ENCODE peak calls at places on chromosomes 7 and 10, in five cellular contexts. N, C, T, J and Q are unnamed samples.

GRCh38 chr10:12252882-12253546 is 57.0 kb downstream of the CDC123 start:
- DNase-seq in N (no peak), C (no peak), T (peak; percentile 56), J (no peak), Q (peak; percentile 25)

GRCh38 chr7:81715984-81716588 is 53.8 kb downstream of the HGF start:
- DNase-seq in N (no peak), C (no peak), T (no peak), J (no peak), Q (peak; percentile 96)

GRCh38 chr10:132665946-132666732 is 119.8 kb downstream of the NKX6-2 start:
- DNase-seq in N (peak; percentile 53), C (no peak), T (no peak), J (peak; percentile 31), Q (no peak)

GRCh38 chr7:113084499-113085172 is 2.0 kb downstream of the GPR85 start:
- DNase-seq in N (no peak), C (no peak), T (no peak), J (no peak), Q (no peak)

GRCh38 chr10:24645784-24646183 is 77.9 kb downstream of the ARHGAP21 start:
- DNase-seq in N (no peak), C (no peak), T (no peak), J (no peak), Q (no peak)

GRCh38 chr7:101104799-101105198 is 19.5 kb downstream of the TRIM56 start:
- DNase-seq in N (no peak), C (no peak), T (no peak), J (no peak), Q (no peak)

GRCh38 chr7:2248984-2249694 is 7.1 kb downstream of the NUDT1 start:
- DNase-seq in N (peak; percentile 91), C (no peak), T (no peak), J (peak; percentile 21), Q (peak; percentile 91)

GRCh38 chr10:1542941-1543340 is 194.4 kb downstream of the ADARB2 start:
- DNase-seq in N (no peak), C (no peak), T (no peak), J (no peak), Q (no peak)

GRCh38 chr7:151518105-151518780 is 1.5 kb downstream of the RHEB start:
- DNase-seq in N (no peak), C (peak; percentile 43), T (no peak), J (peak; percentile 69), Q (peak; percentile 36)

GRCh38 chr7:378041-378420 is 88.1 kb downstream of the FOXL3 start:
- DNase-seq in N (no peak), C (no peak), T (no peak), J (no peak), Q (no peak)

GRCh38 chr7:77455334-77455733 is 39.2 kb upstream of the GSAP start:
- DNase-seq in N (peak; percentile 52), C (no peak), T (no peak), J (no peak), Q (no peak)

GRCh38 chr10:86630079-86630478 is 24.3 kb upstream of the OPN4 start:
- DNase-seq in N (no peak), C (no peak), T (no peak), J (no peak), Q (no peak)

GRCh38 chr10:102523250-102524029 is 19.7 kb downstream of the SUFU start:
- DNase-seq in N (no peak), C (no peak), T (no peak), J (peak; percentile 18), Q (peak; percentile 37)

GRCh38 chr7:70997275-70997674 is 134.7 kb upstream of the GALNT17 start:
- DNase-seq in N (no peak), C (no peak), T (no peak), J (no peak), Q (no peak)

GRCh38 chr10:29957887-29958330 is 101.5 kb downstream of the JCAD start:
- DNase-seq in N (no peak), C (no peak), T (no peak), J (no peak), Q (no peak)

GRCh38 chr7:47380325-47381131 is 201.4 kb downstream of the TNS3 start:
- DNase-seq in N (no peak), C (no peak), T (no peak), J (no peak), Q (no peak)

GRCh38 chr10:11434323-11434722 is 177.1 kb downstream of the USP6NL start:
- DNase-seq in N (no peak), C (no peak), T (no peak), J (no peak), Q (peak; percentile 35)